ENCODE peak calls at places on chromosomes 1 and 21, in five cellular contexts. A, I, U, V and Z are unnamed samples.

GRCh38 chr1:115196291-115196690 is 107.0 kb upstream of the TSPAN2 start:
- DNase-seq in U (no peak), A (no peak), V (no peak), I (no peak), Z (no peak)

GRCh38 chr1:184911830-184912229 is 62.5 kb downstream of the NIBAN1 start:
- DNase-seq in I (no peak), U (no peak), A (no peak), V (no peak), Z (no peak)

GRCh38 chr1:182299728-182300581 is 91.6 kb downstream of the GLUL start:
- DNase-seq in A (no peak), I (peak), V (no peak), U (peak), Z (no peak)

GRCh38 chr1:24640288-24640687 is 2.8 kb upstream of the SRRM1 start:
- DNase-seq in A (no peak), V (no peak), I (peak), U (no peak), Z (no peak)

GRCh38 chr1:169102567-169102966 is 3.9 kb upstream of the ATP1B1 start:
- DNase-seq in I (no peak), V (peak), U (peak), A (no peak), Z (no peak)

GRCh38 chr1:234478481-234479309 is at the start of gene TARBP1:
- DNase-seq in U (peak), V (peak), I (peak), A (no peak), Z (no peak)

GRCh38 chr21:9730866-9731265 is 790.5 kb upstream of the TPTE start:
- DNase-seq in V (no peak), A (no peak), I (no peak), U (peak), Z (no peak)

GRCh38 chr1:79633456-79633855 is 626.9 kb upstream of the ADGRL4 start:
- DNase-seq in U (no peak), I (no peak), A (no peak), V (peak), Z (no peak)

GRCh38 chr1:227888404-227889046 is 59.2 kb downstream of the WNT9A start:
- DNase-seq in U (peak), I (peak), V (no peak), A (no peak), Z (no peak)

GRCh38 chr1:181044449-181044966 is 10.7 kb downstream of the MR1 start:
- DNase-seq in V (no peak), U (peak), A (no peak), I (no peak), Z (no peak)

GRCh38 chr1:248704556-248704955 is 2.0 kb upstream of the OR14I1 start:
- DNase-seq in V (no peak), U (no peak), I (no peak), A (no peak), Z (no peak)

GRCh38 chr1:167594827-167595226 is 35.2 kb upstream of the RCSD1 start:
- DNase-seq in U (no peak), I (no peak), V (no peak), A (no peak), Z (no peak)

GRCh38 chr1:162234571-162234970 is 142.1 kb downstream of the SPATA46 start:
- DNase-seq in V (no peak), A (no peak), U (no peak), I (no peak), Z (no peak)

GRCh38 chr1:160214481-160215140 is 9.4 kb downstream of the PEA15 start:
- DNase-seq in I (no peak), U (no peak), A (no peak), V (no peak), Z (no peak)

GRCh38 chr1:151047925-151048644 is 534 bp downstream of the C1orf56 start:
- DNase-seq in I (peak), U (peak), V (peak), A (no peak), Z (peak)

GRCh38 chr1:92470216-92470615 is 16.5 kb downstream of the GFI1 start:
- DNase-seq in A (no peak), V (no peak), U (no peak), I (no peak), Z (no peak)

GRCh38 chr1:210830034-210831028 is 303.6 kb downstream of the KCNH1 start:
- DNase-seq in I (no peak), V (no peak), U (no peak), A (no peak), Z (no peak)

GRCh38 chr1:93844262-93845045 is 34.6 kb downstream of the DNTTIP2 start:
- DNase-seq in A (no peak), U (peak), I (peak), V (peak), Z (no peak)

GRCh38 chr1:19260211-19261138 is 8.9 kb downstream of the MRTO4 start:
- DNase-seq in I (no peak), A (no peak), U (peak), V (peak), Z (no peak)

GRCh38 chr1:33164120-33164519 is 17.7 kb downstream of the TRIM62 start:
- DNase-seq in I (no peak), V (no peak), A (no peak), U (no peak), Z (no peak)

GRCh38 chr1:9400425-9401079 is 107.9 kb downstream of the SPSB1 start:
- DNase-seq in U (no peak), I (no peak), A (no peak), V (peak), Z (no peak)

GRCh38 chr1:77513839-77514763 is 168.4 kb downstream of the ZZZ3 start:
- DNase-seq in A (no peak), U (no peak), V (no peak), I (no peak), Z (no peak)

GRCh38 chr1:231093158-231093922 is 53.3 kb upstream of the FAM89A start:
- DNase-seq in I (no peak), V (peak), A (no peak), U (no peak), Z (no peak)

GRCh38 chr1:231315887-231316286 is 21.8 kb downstream of the EXOC8 start:
- DNase-seq in V (peak), U (no peak), I (peak), A (no peak), Z (no peak)

GRCh38 chr1:243508303-243508713 is 252.5 kb downstream of the SDCCAG8 start:
- DNase-seq in I (no peak), U (no peak), V (no peak), A (no peak), Z (no peak)

GRCh38 chr1:245156736-245157505 is 2.1 kb downstream of the KIF26B start:
- DNase-seq in V (peak), U (no peak), I (no peak), A (no peak), Z (no peak)

GRCh38 chr1:230270185-230270939 is 155.8 kb downstream of the PGBD5 start:
- DNase-seq in I (no peak), A (no peak), U (no peak), V (no peak), Z (no peak)

GRCh38 chr1:90716243-90716551 is 905 bp downstream of the BARHL2 start:
- DNase-seq in A (no peak), I (no peak), U (no peak), V (no peak), Z (no peak)